ENCODE peak calls at places on chromosomes 1 and 21, in four cellular contexts. One of them, this sample, is unnamed.

GRCh38 chr21:14533555-14534400 is 12.3 kb downstream of the SAMSN1 start:
- DNase-seq in WTC11: no peak
- DNase-seq in neural crest cell: no peak
- DNase-seq in epithelial cell of esophagus: peak
- DNase-seq in this sample: no peak

GRCh38 chr1:7388488-7389185 is 382.5 kb upstream of the VAMP3 start:
- DNase-seq in epithelial cell of esophagus: no peak
- DNase-seq in neural crest cell: no peak
- DNase-seq in WTC11: no peak
- DNase-seq in this sample: no peak

GRCh38 chr1:118660769-118661168 is 327.4 kb downstream of the TBX15 start:
- DNase-seq in neural crest cell: no peak
- DNase-seq in WTC11: no peak
- DNase-seq in epithelial cell of esophagus: no peak
- DNase-seq in this sample: no peak

GRCh38 chr1:67717876-67718275 is 32.9 kb downstream of the GADD45A start:
- DNase-seq in neural crest cell: no peak
- DNase-seq in epithelial cell of esophagus: peak
- DNase-seq in WTC11: no peak
- DNase-seq in this sample: no peak

GRCh38 chr21:22711636-22712035 is 1713.4 kb downstream of the NCAM2 start:
- DNase-seq in epithelial cell of esophagus: no peak
- DNase-seq in WTC11: no peak
- DNase-seq in neural crest cell: no peak
- DNase-seq in this sample: no peak

GRCh38 chr1:229336345-229336744 is 6.5 kb downstream of the CCSAP start:
- DNase-seq in neural crest cell: no peak
- DNase-seq in epithelial cell of esophagus: no peak
- DNase-seq in WTC11: no peak
- DNase-seq in this sample: no peak

GRCh38 chr1:54212872-54213271 is 12.9 kb downstream of the MRPL37 start:
- DNase-seq in neural crest cell: no peak
- DNase-seq in WTC11: no peak
- DNase-seq in epithelial cell of esophagus: no peak
- DNase-seq in this sample: no peak

GRCh38 chr1:246324711-246325110 is 182.4 kb downstream of the SMYD3 start:
- DNase-seq in WTC11: no peak
- DNase-seq in epithelial cell of esophagus: peak
- DNase-seq in neural crest cell: no peak
- DNase-seq in this sample: no peak

GRCh38 chr1:169368406-169368769 is 393 bp downstream of the BLZF1 start:
- DNase-seq in epithelial cell of esophagus: peak
- DNase-seq in WTC11: no peak
- DNase-seq in neural crest cell: peak
- DNase-seq in this sample: peak

GRCh38 chr1:234409328-234409727 is 36.1 kb downstream of the COA6 start:
- DNase-seq in neural crest cell: no peak
- DNase-seq in epithelial cell of esophagus: no peak
- DNase-seq in WTC11: no peak
- DNase-seq in this sample: no peak

GRCh38 chr1:25666437-25666836 is 49.8 kb downstream of the MAN1C1 start:
- DNase-seq in epithelial cell of esophagus: no peak
- DNase-seq in neural crest cell: no peak
- DNase-seq in WTC11: no peak
- DNase-seq in this sample: no peak

GRCh38 chr1:159921251-159921650 is 4.1 kb downstream of the TAGLN2 start:
- DNase-seq in WTC11: no peak
- DNase-seq in neural crest cell: no peak
- DNase-seq in epithelial cell of esophagus: peak
- DNase-seq in this sample: peak

GRCh38 chr1:181099152-181100014 is 10.9 kb downstream of the IER5 start:
- DNase-seq in WTC11: no peak
- DNase-seq in epithelial cell of esophagus: peak
- DNase-seq in neural crest cell: no peak
- DNase-seq in this sample: peak

GRCh38 chr1:67522001-67522441 is 91.8 kb upstream of the SERBP1 start:
- DNase-seq in WTC11: no peak
- DNase-seq in epithelial cell of esophagus: peak
- DNase-seq in neural crest cell: no peak
- DNase-seq in this sample: no peak

GRCh38 chr1:21212126-21212525 is 35.4 kb upstream of the EIF4G3 start:
- DNase-seq in neural crest cell: no peak
- DNase-seq in epithelial cell of esophagus: no peak
- DNase-seq in WTC11: no peak
- DNase-seq in this sample: no peak

GRCh38 chr1:202270871-202271326 is 70.8 kb downstream of the UBE2T start:
- DNase-seq in neural crest cell: no peak
- DNase-seq in WTC11: no peak
- DNase-seq in epithelial cell of esophagus: no peak
- DNase-seq in this sample: no peak

GRCh38 chr1:9437931-9438330 is 101.3 kb upstream of the SLC25A33 start:
- DNase-seq in WTC11: no peak
- DNase-seq in epithelial cell of esophagus: no peak
- DNase-seq in neural crest cell: no peak
- DNase-seq in this sample: no peak

GRCh38 chr21:31348188-31348587 is 4.1 kb upstream of the TIAM1 start:
- DNase-seq in WTC11: no peak
- DNase-seq in epithelial cell of esophagus: no peak
- DNase-seq in neural crest cell: no peak
- DNase-seq in this sample: no peak

GRCh38 chr21:32372755-32373154 is 20.1 kb downstream of the URB1 start:
- DNase-seq in epithelial cell of esophagus: peak
- DNase-seq in WTC11: no peak
- DNase-seq in neural crest cell: no peak
- DNase-seq in this sample: no peak

GRCh38 chr21:36428789-36429671 is 43.8 kb downstream of the CHAF1B start:
- DNase-seq in WTC11: no peak
- DNase-seq in epithelial cell of esophagus: no peak
- DNase-seq in neural crest cell: no peak
- DNase-seq in this sample: no peak

GRCh38 chr1:39129514-39129913 is 75.0 kb upstream of the MACF1 start:
- DNase-seq in neural crest cell: no peak
- DNase-seq in epithelial cell of esophagus: no peak
- DNase-seq in WTC11: no peak
- DNase-seq in this sample: peak
- TF ChIP-seq CTCF in neural crest cell: no peak
- TF ChIP-seq CTCF in epithelial cell of esophagus: no peak
- TF ChIP-seq CTCF in WTC11: no peak
- TF ChIP-seq CTCF in this sample: no peak

DNA sequence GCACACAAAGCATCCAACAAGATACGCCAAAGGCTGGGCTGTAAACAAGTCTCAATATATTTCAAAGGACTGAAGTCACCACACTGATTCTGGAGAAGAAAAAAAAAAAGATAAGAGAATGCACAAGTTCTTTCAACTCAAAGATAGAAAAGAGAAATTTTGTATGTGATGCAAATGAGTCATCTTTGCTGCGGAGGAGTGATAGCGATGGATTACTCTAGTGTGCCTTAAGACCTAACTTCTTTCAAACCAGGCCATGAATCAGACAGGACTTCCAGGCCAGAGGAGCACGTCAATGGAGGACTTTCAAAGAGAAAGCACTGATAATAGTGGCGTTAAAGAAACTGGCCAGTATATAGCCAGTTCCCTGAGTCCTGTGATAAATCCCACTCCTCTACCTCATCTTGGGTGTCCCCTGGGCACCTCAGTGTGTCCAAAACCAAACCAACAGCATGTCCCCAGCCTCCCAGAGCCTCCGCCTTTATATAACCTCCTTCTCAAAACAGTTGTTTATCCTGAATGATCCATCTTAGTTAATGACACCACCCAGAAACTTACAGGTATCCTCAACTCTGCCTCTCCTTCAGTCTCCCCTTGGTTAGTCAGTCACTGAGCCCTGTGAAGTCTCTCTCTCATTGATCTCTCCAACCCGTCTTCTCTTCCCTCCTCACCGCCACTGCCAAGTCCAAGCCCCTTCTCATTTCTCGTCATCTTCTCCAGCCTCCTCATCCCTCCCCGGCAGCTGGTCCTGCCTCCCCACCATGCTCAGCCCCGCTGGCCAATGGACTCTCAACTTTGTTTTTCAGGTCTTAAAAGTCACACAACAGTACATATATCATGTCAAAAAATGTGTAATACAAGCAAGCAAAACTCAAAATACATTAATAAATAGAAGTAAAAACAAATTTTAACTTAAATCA is 47.2 kb upstream of the IFFO2 start:
- DNase-seq in neural crest cell: no peak
- DNase-seq in WTC11: no peak
- DNase-seq in epithelial cell of esophagus: no peak
- DNase-seq in this sample: peak
- TF ChIP-seq CTCF in neural crest cell: no peak
- TF ChIP-seq CTCF in WTC11: no peak
- TF ChIP-seq CTCF in epithelial cell of esophagus: no peak
- TF ChIP-seq CTCF in this sample: no peak

GRCh38 chr1:152497273-152497672 is 13.3 kb upstream of the LCE5A start:
- DNase-seq in neural crest cell: no peak
- DNase-seq in epithelial cell of esophagus: peak
- DNase-seq in WTC11: no peak
- DNase-seq in this sample: no peak
- TF ChIP-seq CTCF in neural crest cell: no peak
- TF ChIP-seq CTCF in epithelial cell of esophagus: peak
- TF ChIP-seq CTCF in WTC11: no peak
- TF ChIP-seq CTCF in this sample: no peak

GRCh38 chr1:92240034-92240433 is 22.3 kb downstream of the C1orf146 start:
- DNase-seq in epithelial cell of esophagus: peak
- DNase-seq in neural crest cell: no peak
- DNase-seq in WTC11: no peak
- DNase-seq in this sample: no peak
- TF ChIP-seq CTCF in epithelial cell of esophagus: no peak
- TF ChIP-seq CTCF in neural crest cell: no peak
- TF ChIP-seq CTCF in WTC11: no peak
- TF ChIP-seq CTCF in this sample: no peak

GRCh38 chr1:51392241-51392640 is 61.9 kb upstream of the TTC39A start:
- DNase-seq in neural crest cell: no peak
- DNase-seq in epithelial cell of esophagus: no peak
- DNase-seq in WTC11: no peak
- DNase-seq in this sample: no peak
- TF ChIP-seq CTCF in neural crest cell: no peak
- TF ChIP-seq CTCF in epithelial cell of esophagus: no peak
- TF ChIP-seq CTCF in WTC11: no peak
- TF ChIP-seq CTCF in this sample: no peak

GRCh38 chr1:63189677-63190076 is 132.7 kb upstream of the FOXD3 start:
- DNase-seq in epithelial cell of esophagus: no peak
- DNase-seq in WTC11: peak
- DNase-seq in neural crest cell: no peak
- DNase-seq in this sample: no peak
- TF ChIP-seq CTCF in epithelial cell of esophagus: peak
- TF ChIP-seq CTCF in WTC11: peak
- TF ChIP-seq CTCF in neural crest cell: peak
- TF ChIP-seq CTCF in this sample: no peak

DNA sequence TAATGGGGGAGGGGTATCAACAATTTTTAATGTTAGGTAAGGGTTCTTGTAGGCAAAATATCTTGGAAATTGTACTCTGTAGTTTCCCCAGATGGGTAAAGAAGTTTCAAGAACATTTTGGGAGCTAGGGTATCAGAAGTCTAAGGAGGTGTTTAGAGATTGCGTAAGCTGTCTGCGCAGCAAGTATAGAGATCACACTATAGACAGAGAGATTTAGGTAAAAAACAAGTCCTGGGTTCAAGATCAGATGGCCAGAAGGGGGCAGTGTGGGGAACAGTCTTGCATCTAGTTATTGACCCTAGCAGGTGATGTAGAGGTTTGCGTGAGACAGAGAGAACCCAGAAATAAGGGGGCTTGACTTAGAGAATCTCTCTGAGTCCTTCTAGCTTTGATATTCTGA is 80.8 kb downstream of the S1PR1 start:
- DNase-seq in epithelial cell of esophagus: no peak
- DNase-seq in WTC11: peak
- DNase-seq in neural crest cell: no peak
- DNase-seq in this sample: peak
- TF ChIP-seq CTCF in epithelial cell of esophagus: no peak
- TF ChIP-seq CTCF in WTC11: peak
- TF ChIP-seq CTCF in neural crest cell: no peak
- TF ChIP-seq CTCF in this sample: no peak

GRCh38 chr1:89780721-89781120 is 40.1 kb upstream of the LRRC8D start:
- DNase-seq in WTC11: no peak
- DNase-seq in epithelial cell of esophagus: peak
- DNase-seq in neural crest cell: no peak
- DNase-seq in this sample: peak
- TF ChIP-seq CTCF in WTC11: no peak
- TF ChIP-seq CTCF in epithelial cell of esophagus: peak
- TF ChIP-seq CTCF in neural crest cell: peak
- TF ChIP-seq CTCF in this sample: peak

GRCh38 chr1:92486251-92487077 is at the start of gene GFI1:
- DNase-seq in neural crest cell: peak
- DNase-seq in WTC11: peak
- DNase-seq in epithelial cell of esophagus: no peak
- DNase-seq in this sample: peak
- TF ChIP-seq CTCF in neural crest cell: no peak
- TF ChIP-seq CTCF in WTC11: no peak
- TF ChIP-seq CTCF in epithelial cell of esophagus: no peak
- TF ChIP-seq CTCF in this sample: no peak

GRCh38 chr1:29333008-29333407 is 96.7 kb downstream of the PTPRU start:
- DNase-seq in neural crest cell: no peak
- DNase-seq in epithelial cell of esophagus: no peak
- DNase-seq in WTC11: no peak
- DNase-seq in this sample: no peak

GRCh38 chr1:29331731-29332130 is 95.4 kb downstream of the PTPRU start:
- DNase-seq in WTC11: no peak
- DNase-seq in neural crest cell: no peak
- DNase-seq in epithelial cell of esophagus: no peak
- DNase-seq in this sample: no peak

GRCh38 chr1:29331309-29331708 is 95.0 kb downstream of the PTPRU start:
- DNase-seq in neural crest cell: no peak
- DNase-seq in WTC11: no peak
- DNase-seq in epithelial cell of esophagus: no peak
- DNase-seq in this sample: no peak

GRCh38 chr1:29330856-29331255 is 94.5 kb downstream of the PTPRU start:
- DNase-seq in epithelial cell of esophagus: no peak
- DNase-seq in WTC11: no peak
- DNase-seq in neural crest cell: no peak
- DNase-seq in this sample: no peak

DNA sequence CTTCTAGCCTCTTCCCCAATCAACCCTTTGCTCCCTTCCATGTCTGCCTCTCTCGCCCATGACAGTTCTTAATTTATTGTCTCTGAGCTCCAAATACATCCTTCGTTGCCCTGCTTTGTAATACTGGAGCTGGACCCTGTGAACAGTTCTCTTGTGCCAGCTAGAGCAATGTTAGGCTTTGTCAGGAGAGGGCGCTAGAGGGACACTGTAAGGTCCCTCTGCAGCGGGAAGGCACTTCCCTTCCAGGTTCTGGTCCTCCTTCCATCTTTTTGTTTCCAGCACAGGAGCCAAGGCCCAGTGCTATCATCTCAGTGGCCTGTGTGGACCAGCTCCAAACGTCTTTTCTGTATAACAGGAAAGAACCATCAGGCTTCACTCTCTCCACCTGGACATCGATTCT is 95.9 kb downstream of the PTPRU start:
- DNase-seq in neural crest cell: peak
- DNase-seq in WTC11: peak
- DNase-seq in epithelial cell of esophagus: peak
- DNase-seq in this sample: peak
- TF ChIP-seq CTCF in neural crest cell: peak
- TF ChIP-seq CTCF in WTC11: peak
- TF ChIP-seq CTCF in epithelial cell of esophagus: peak
- TF ChIP-seq CTCF in this sample: peak